ENCODE peak calls at places on chromosome 10, in nine cellular contexts. M is BJ, H is IMR-90, R is body of pancreas, W is GM12865, K is choroid plexus epithelial cell, O is astrocyte of the spinal cord, L is GM13976, J is ovary. U is an unnamed sample.
A peak's percentile ranks its signal among the peaks of the same experiment; 100 is the strongest.

GRCh38 chr10:131743190-131744151 is 157.3 kb upstream of the PPP2R2D start:
- DNase-seq in R (no peak), M (no peak), W (peak; percentile 80), H (no peak), O (no peak), L (peak; percentile 82), J (no peak), K (no peak), U (peak; percentile 50)

GRCh38 chr10:42623929-42624328 is 14.4 kb downstream of the ZNF33B start:
- DNase-seq in K (no peak), H (no peak), W (no peak), L (no peak), J (no peak), M (no peak), R (no peak), O (no peak), U (no peak)

GRCh38 chr10:70772627-70773026 is 12.6 kb downstream of the TBATA start:
- DNase-seq in O (no peak), K (no peak), R (no peak), W (no peak), M (no peak), H (no peak), J (no peak), L (peak; percentile 12), U (peak; percentile 6)

GRCh38 chr10:76119515-76119914 is 688.1 kb downstream of the LRMDA start:
- DNase-seq in L (no peak), K (peak; percentile 35), J (no peak), H (peak; percentile 34), M (no peak), O (peak; percentile 32), W (no peak), R (no peak), U (no peak)

GRCh38 chr10:121644501-121644900 is 46.3 kb upstream of the FGFR2 start:
- DNase-seq in J (no peak), O (no peak), K (no peak), M (no peak), H (no peak), W (no peak), L (no peak), R (no peak), U (no peak)

GRCh38 chr10:7239312-7239985 is 171.4 kb downstream of the SFMBT2 start:
- DNase-seq in R (no peak), L (no peak), K (no peak), W (peak; percentile 49), H (no peak), O (no peak), J (no peak), M (no peak), U (no peak)

GRCh38 chr10:101961591-101962498 is 94.1 kb downstream of the ARMH3 start:
- DNase-seq in K (peak; percentile 25), H (peak; percentile 41), M (no peak), W (no peak), J (no peak), L (no peak), O (no peak), R (peak; percentile 60), U (no peak)

GRCh38 chr10:70174058-70174741 is 3.9 kb upstream of the SAR1A start:
- DNase-seq in M (no peak), J (no peak), W (peak; percentile 51), K (no peak), R (no peak), L (no peak), H (no peak), O (no peak), U (no peak)

GRCh38 chr10:28632597-28632940 is 44.8 kb upstream of the BAMBI start:
- DNase-seq in O (no peak), L (no peak), R (no peak), M (no peak), H (no peak), K (no peak), J (no peak), W (no peak), U (no peak)

GRCh38 chr10:124418726-124419501 is at the start of gene OAT:
- DNase-seq in W (peak; percentile 89), K (peak; percentile 96), H (peak; percentile 92), O (peak; percentile 97), L (peak; percentile 98), R (peak; percentile 97), J (peak; percentile 96), M (peak; percentile 59), U (peak; percentile 93)

GRCh38 chr10:124419635-124420034 is 912 bp upstream of the OAT start:
- DNase-seq in H (no peak), J (peak; percentile 35), K (no peak), M (no peak), L (no peak), R (no peak), O (no peak), W (no peak), U (no peak)

GRCh38 chr10:124416733-124417132 is 2.0 kb downstream of the OAT start:
- DNase-seq in H (peak; percentile 20), M (no peak), J (no peak), L (no peak), R (no peak), W (no peak), K (peak; percentile 63), O (peak; percentile 48), U (no peak)

GRCh38 chr10:124420254-124420653 is 1.5 kb upstream of the OAT start:
- DNase-seq in M (no peak), W (no peak), K (peak; percentile 8), J (no peak), O (no peak), R (no peak), H (no peak), L (no peak), U (no peak)

GRCh38 chr10:124417846-124418725 is 637 bp downstream of the OAT start:
- DNase-seq in J (peak; percentile 75), W (peak; percentile 8), H (peak; percentile 44), M (no peak), R (peak; percentile 58), L (peak; percentile 62), O (peak; percentile 65), K (peak; percentile 67), U (peak; percentile 27)
- TF ChIP-seq CTCF in J (no peak), W (no peak), H (no peak), M (no peak), R (no peak), L (no peak), O (no peak), K (peak; percentile 18), U (peak; percentile 4)

DNA sequence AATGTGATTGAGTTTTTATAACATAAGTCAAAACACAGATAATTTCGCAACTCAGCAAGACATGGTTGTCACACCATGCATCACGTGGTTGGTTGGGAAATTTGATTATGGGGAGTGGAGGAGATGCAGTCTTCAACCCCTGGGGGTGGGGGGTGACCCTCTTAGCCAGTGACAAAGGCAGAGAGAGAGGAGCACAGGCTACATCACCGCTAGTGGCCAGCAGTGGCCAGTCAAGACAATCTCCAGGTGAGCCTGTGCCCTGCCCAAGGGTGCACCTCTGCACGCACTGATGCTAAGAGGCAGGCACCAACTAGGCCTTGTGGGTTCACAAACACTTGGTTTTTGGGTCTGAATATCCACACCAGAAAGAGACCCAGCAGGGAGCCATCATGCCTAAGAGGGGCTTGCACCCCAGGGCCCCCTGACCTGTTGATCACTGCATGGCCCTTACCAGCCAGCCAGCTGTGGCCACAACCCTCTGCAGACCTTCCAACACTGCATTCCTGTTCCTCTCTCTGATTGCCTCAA is 244.4 kb downstream of the FANK1 start:
- DNase-seq in L (no peak), H (no peak), J (no peak), R (no peak), M (no peak), K (no peak), O (no peak), W (no peak), U (no peak)
- TF ChIP-seq CTCF in L (no peak), H (no peak), J (no peak), R (no peak), M (no peak), K (no peak), O (no peak), W (no peak), U (no peak)

GRCh38 chr10:67308912-67309311 is 383.1 kb downstream of the LRRTM3 start:
- DNase-seq in J (no peak), K (no peak), H (no peak), M (no peak), L (no peak), R (no peak), W (no peak), O (no peak), U (no peak)

GRCh38 chr10:67302701-67303100 is 376.9 kb downstream of the LRRTM3 start:
- DNase-seq in W (no peak), H (no peak), M (no peak), J (no peak), O (no peak), L (no peak), R (no peak), K (no peak), U (no peak)

GRCh38 chr10:67306588-67307205 is 380.9 kb downstream of the LRRTM3 start:
- DNase-seq in K (peak; percentile 31), J (no peak), O (peak; percentile 16), W (peak; percentile 24), L (peak; percentile 44), H (peak; percentile 4), R (no peak), M (no peak), U (peak; percentile 15)
- TF ChIP-seq CTCF in K (peak; percentile 57), J (no peak), O (peak; percentile 44), W (peak; percentile 53), L (no peak), H (peak; percentile 49), R (peak; percentile 39), M (peak; percentile 52), U (peak; percentile 39)

GRCh38 chr10:119003572-119004289 is 25.8 kb upstream of the NANOS1 start:
- DNase-seq in O (no peak), L (no peak), K (no peak), W (no peak), R (no peak), J (no peak), M (no peak), H (no peak), U (no peak)
- TF ChIP-seq CTCF in O (no peak), L (no peak), K (no peak), W (no peak), R (no peak), J (no peak), M (no peak), H (no peak), U (no peak)

GRCh38 chr10:36583690-36584089 is 541.7 kb upstream of the ANKRD30A start:
- DNase-seq in M (no peak), O (no peak), L (no peak), K (no peak), H (no peak), R (no peak), W (no peak), J (no peak), U (no peak)
- TF ChIP-seq CTCF in M (no peak), O (no peak), L (no peak), K (no peak), H (no peak), R (no peak), W (no peak), J (no peak), U (no peak)

GRCh38 chr10:48885376-48885775 is 54.3 kb downstream of the LRRC18 start:
- DNase-seq in O (no peak), H (no peak), R (no peak), L (no peak), W (no peak), M (no peak), K (peak; percentile 39), J (no peak), U (no peak)
- TF ChIP-seq CTCF in O (peak; percentile 36), H (peak; percentile 15), R (no peak), L (no peak), W (no peak), M (no peak), K (peak; percentile 53), J (no peak), U (no peak)